ENCODE peak calls at places on chromosomes 2 and 18, in six cellular contexts. H is left ventricle myocardium inferior, G is tibial artery, Y is tibial nerve, P is Caco-2, O is fibroblast of lung. J is an unnamed sample.
A peak's percentile ranks its signal among the peaks of the same experiment; 100 is the strongest.

GRCh38 chr2:121038431-121038830 is 246.6 kb downstream of the TFCP2L1 start:
- DNase-seq in G (no peak), H (no peak), O (no peak), Y (no peak), P (no peak), J (no peak)

GRCh38 chr2:105426626-105427292 is 27.9 kb upstream of the FHL2 start:
- DNase-seq in O (no peak), Y (no peak), G (no peak), H (no peak), P (no peak), J (no peak)

GRCh38 chr2:176085861-176086771 is 2.4 kb upstream of the EVX2 start:
- DNase-seq in Y (no peak), P (no peak), H (no peak), O (peak; percentile 39), G (peak; percentile 66), J (no peak)

GRCh38 chr2:160918909-160919503 is 241.2 kb upstream of the TANK start:
- DNase-seq in P (peak; percentile 52), H (peak; percentile 73), G (peak; percentile 67), O (peak; percentile 71), Y (no peak), J (peak; percentile 10)

GRCh38 chr18:68861365-68861764 is 63.5 kb downstream of the CCDC102B start:
- DNase-seq in P (no peak), O (no peak), Y (no peak), H (no peak), G (no peak), J (no peak)

GRCh38 chr2:104701471-104701911 is 152.4 kb upstream of the POU3F3 start:
- DNase-seq in O (no peak), Y (no peak), P (no peak), G (no peak), H (no peak), J (no peak)

GRCh38 chr2:97739020-97739892 is 25.9 kb downstream of the ZAP70 start:
- DNase-seq in H (peak; percentile 14), G (peak; percentile 54), Y (no peak), O (no peak), P (peak; percentile 26), J (no peak)

GRCh38 chr2:61950133-61950560 is 44.7 kb downstream of the COMMD1 start:
- DNase-seq in Y (no peak), P (no peak), O (no peak), G (no peak), H (no peak), J (no peak)

GRCh38 chr18:11909597-11910026 is 1.5 kb upstream of the MPPE1 start:
- DNase-seq in G (no peak), P (no peak), O (peak; percentile 26), H (no peak), Y (no peak), J (no peak)

GRCh38 chr2:181310967-181311366 is 146.2 kb upstream of the ITGA4 start:
- DNase-seq in H (no peak), Y (no peak), G (no peak), O (no peak), P (no peak), J (no peak)

GRCh38 chr2:95760839-95761525 is 169.2 kb downstream of the TRIM43 start:
- DNase-seq in G (no peak), O (peak; percentile 81), H (no peak), Y (no peak), P (peak; percentile 32), J (no peak)

GRCh38 chr18:7485616-7486015 is 81.5 kb upstream of the PTPRM start:
- DNase-seq in P (no peak), G (no peak), O (no peak), H (peak; percentile 17), Y (no peak), J (no peak)

GRCh38 chr2:60925994-60926750 is 44.8 kb downstream of the REL start:
- DNase-seq in O (peak; percentile 60), H (no peak), P (no peak), G (no peak), Y (no peak), J (no peak)

GRCh38 chr18:44852818-44853217 is 172.1 kb downstream of the SETBP1 start:
- DNase-seq in P (no peak), O (no peak), Y (no peak), G (no peak), H (no peak), J (no peak)

GRCh38 chr2:191738667-191739066 is 60.7 kb downstream of the NABP1 start:
- DNase-seq in H (no peak), P (no peak), G (no peak), Y (no peak), O (no peak), J (no peak)

GRCh38 chr2:79630060-79630459 is 117.2 kb downstream of the CTNNA2 start:
- DNase-seq in P (no peak), H (no peak), G (no peak), O (no peak), Y (no peak), J (no peak)

GRCh38 chr2:145040433-145040832 is 520.5 kb upstream of the ZEB2 start:
- DNase-seq in O (no peak), P (no peak), H (no peak), Y (no peak), G (no peak), J (no peak)

GRCh38 chr2:26456701-26457224 is 21.2 kb downstream of the OTOF start:
- DNase-seq in G (peak; percentile 52), P (peak; percentile 97), Y (no peak), O (no peak), H (no peak), J (no peak)

GRCh38 chr2:173240083-173240482 is 114.6 kb upstream of the CDCA7 start:
- DNase-seq in O (no peak), H (no peak), Y (no peak), P (no peak), G (no peak), J (no peak)

GRCh38 chr2:204705243-204705971 is 160.1 kb downstream of the PARD3B start:
- DNase-seq in G (no peak), H (no peak), P (no peak), Y (no peak), O (no peak), J (no peak)

GRCh38 chr2:165621086-165621560 is 151.6 kb downstream of the CSRNP3 start:
- DNase-seq in H (no peak), O (peak; percentile 33), Y (no peak), G (no peak), P (no peak), J (no peak)

GRCh38 chr2:132252894-132253264 is 91.1 kb upstream of the ANKRD30BL start:
- DNase-seq in G (no peak), Y (no peak), O (no peak), P (no peak), H (no peak), J (no peak)
- H3K9me3 ChIP-seq in G (peaks cover 9% of the 10 kb centered on the region), Y (no peaks in the 10 kb centered on the region), O (no peaks in the 10 kb centered on the region), P (no peaks in the 10 kb centered on the region), H (peaks cover 27% of the 10 kb centered on the region), J (no peaks in the 10 kb centered on the region)

DNA sequence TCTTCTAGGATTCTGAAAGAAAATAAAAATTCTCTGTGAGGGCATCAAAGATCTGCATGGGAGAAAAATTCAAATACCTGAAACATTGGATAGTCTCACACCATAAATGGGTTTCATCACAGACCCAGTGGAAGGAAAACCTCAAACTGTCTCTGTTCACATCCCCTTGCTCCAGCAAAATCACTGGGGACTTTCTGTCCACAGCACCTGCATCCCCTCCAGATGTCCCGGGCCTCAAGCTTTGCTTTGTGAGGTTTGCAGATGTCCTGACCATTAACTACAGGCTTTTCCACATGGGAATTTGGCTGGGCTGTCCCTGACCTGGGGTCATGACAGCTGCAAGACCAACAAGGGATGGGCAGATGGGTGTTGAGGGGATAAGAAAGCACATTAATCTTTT is 427.9 kb downstream of the TXNL1 start:
- DNase-seq in H (no peak), G (no peak), O (no peak), P (no peak), Y (peak; percentile 16), J (no peak)
- H3K9me3 ChIP-seq in H (no peaks in the 10 kb centered on the region), G (no peaks in the 10 kb centered on the region), O (no peaks in the 10 kb centered on the region), P (no peaks in the 10 kb centered on the region), Y (no peaks in the 10 kb centered on the region), J (no peaks in the 10 kb centered on the region)

GRCh38 chr2:89784960-89785359 is 1093.5 kb downstream of the RPIA start:
- DNase-seq in O (no peak), Y (no peak), G (no peak), P (no peak), H (no peak), J (no peak)

GRCh38 chr2:89780318-89780717 is 1088.8 kb downstream of the RPIA start:
- DNase-seq in H (no peak), Y (no peak), G (no peak), P (no peak), O (no peak), J (no peak)

DNA sequence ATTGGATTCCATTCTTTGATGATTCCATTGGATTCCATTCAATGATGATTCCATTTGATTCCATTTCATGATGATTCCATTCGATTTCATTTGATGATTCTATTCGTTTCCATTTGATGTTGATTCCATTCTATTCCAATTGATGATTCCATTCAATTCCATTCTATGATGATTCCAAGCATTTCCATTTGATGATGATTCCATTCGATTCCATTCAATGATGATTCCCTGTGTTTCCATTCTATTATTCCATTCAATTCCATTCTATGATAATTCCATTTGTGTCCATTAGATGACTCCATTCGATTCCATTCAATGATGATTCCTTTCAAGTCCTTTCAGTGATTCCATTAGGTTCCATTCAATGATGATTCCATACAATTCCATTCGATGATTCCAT is 1090.5 kb downstream of the RPIA start:
- DNase-seq in O (no peak), Y (no peak), G (no peak), P (no peak), H (no peak), J (no peak)
- H3K9me3 ChIP-seq in O (peaks cover 1% of the 10 kb centered on the region), Y (no peaks in the 10 kb centered on the region), G (peaks cover 70% of the 10 kb centered on the region), P (peaks cover 19% of the 10 kb centered on the region), H (peaks cover 98% of the 10 kb centered on the region), J (peaks cover 11% of the 10 kb centered on the region)

GRCh38 chr2:88686320-88686719 is 5.2 kb upstream of the RPIA start:
- DNase-seq in O (no peak), H (no peak), G (no peak), Y (no peak), P (no peak), J (no peak)
- H3K9me3 ChIP-seq in O (no peaks in the 10 kb centered on the region), H (peaks cover 12% of the 10 kb centered on the region), G (no peaks in the 10 kb centered on the region), Y (no peaks in the 10 kb centered on the region), P (peaks cover 27% of the 10 kb centered on the region), J (no peaks in the 10 kb centered on the region)

GRCh38 chr18:14936313-14936712 is 188.3 kb downstream of the ANKRD30B start:
- DNase-seq in P (peak; percentile 53), Y (no peak), G (no peak), O (no peak), H (no peak), J (no peak)
- H3K9me3 ChIP-seq in P (no peaks in the 10 kb centered on the region), Y (no peaks in the 10 kb centered on the region), G (no peaks in the 10 kb centered on the region), O (no peaks in the 10 kb centered on the region), H (no peaks in the 10 kb centered on the region), J (no peaks in the 10 kb centered on the region)

DNA sequence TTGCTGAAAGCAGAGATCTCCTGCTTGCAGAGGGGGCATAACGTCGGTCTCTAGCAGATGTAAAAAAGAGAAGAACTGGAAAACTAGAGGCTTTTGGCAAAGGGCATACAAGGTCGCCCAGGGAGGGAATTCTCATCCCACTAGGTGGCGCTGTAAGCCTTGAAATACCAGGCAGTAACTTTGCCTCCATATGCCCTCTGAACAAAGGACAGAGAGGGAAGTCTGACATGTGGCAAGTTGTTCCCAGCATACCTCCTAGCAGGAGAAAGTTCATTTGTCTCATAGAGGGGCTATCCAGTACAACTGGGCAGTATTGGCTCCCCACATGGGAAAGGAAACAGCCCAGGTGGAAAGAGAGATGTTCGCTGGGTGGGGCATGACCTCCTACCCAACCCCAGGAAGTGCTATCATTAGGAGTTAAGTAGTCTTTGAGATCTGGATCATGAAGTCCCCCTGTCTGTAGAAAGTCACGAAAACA is 40.0 kb downstream of the STK17B start:
- DNase-seq in G (no peak), Y (no peak), H (no peak), O (peak; percentile 32), P (peak; percentile 58), J (peak; percentile 27)
- H3K9me3 ChIP-seq in G (peaks cover 30% of the 10 kb centered on the region), Y (no peaks in the 10 kb centered on the region), H (peaks cover 68% of the 10 kb centered on the region), O (no peaks in the 10 kb centered on the region), P (peaks cover 42% of the 10 kb centered on the region), J (peaks cover 3% of the 10 kb centered on the region)

J was measured in T-helper 17 cell.